ENCODE peak calls at places on chromosomes 4 and X, in ten cellular contexts. F, I, U, S, Q, T, A, W, D and O are unnamed samples.
A peak's percentile ranks its signal among the peaks of the same experiment; 100 is the strongest.

GRCh38 chr4:116358633-116359222 is 726.6 kb downstream of the TRAM1L1 start:
- DNase-seq in Q (peak; percentile 90), D (no peak), U (peak; percentile 70), S (peak; percentile 69), A (peak; percentile 73), I (peak; percentile 94), T (peak; percentile 85), W (peak; percentile 87), F (peak; percentile 52), O (peak; percentile 52)

GRCh38 chrX:1453390-1453783 is 678 bp upstream of the ASMTL start:
- DNase-seq in W (no peak), I (no peak), F (no peak), U (no peak), T (no peak), A (no peak), Q (no peak), S (no peak), D (peak; percentile 80), O (peak; percentile 60)

GRCh38 chr4:6044805-6045204 is 26.6 kb upstream of the C4orf50 start:
- DNase-seq in F (no peak), S (no peak), A (no peak), U (no peak), T (no peak), I (no peak), Q (peak; percentile 70), W (no peak), D (no peak), O (no peak)

GRCh38 chrX:77564824-77565223 is 117.6 kb downstream of the FGF16 start:
- DNase-seq in S (no peak), Q (no peak), F (no peak), D (no peak), U (no peak), I (peak; percentile 12), T (no peak), A (no peak), W (no peak), O (no peak)

GRCh38 chrX:153487590-153488071 is 7.1 kb upstream of the BGN start:
- DNase-seq in A (no peak), Q (no peak), D (no peak), I (no peak), S (no peak), F (no peak), U (no peak), T (no peak), W (no peak), O (no peak)

GRCh38 chr4:98546910-98547544 is 111.4 kb downstream of the TSPAN5 start:
- DNase-seq in I (no peak), U (peak; percentile 12), A (no peak), W (no peak), T (no peak), S (no peak), F (no peak), D (no peak), Q (peak; percentile 45), O (no peak)

GRCh38 chr4:39346856-39347519 is 19.2 kb downstream of the RFC1 start:
- DNase-seq in F (no peak), I (no peak), U (no peak), W (no peak), Q (peak; percentile 9), S (no peak), A (no peak), T (no peak), D (no peak), O (no peak)

GRCh38 chrX:68822641-68823410 is 6.0 kb upstream of the EFNB1 start:
- DNase-seq in A (peak; percentile 46), S (no peak), D (no peak), U (peak; percentile 29), T (peak; percentile 54), Q (peak; percentile 73), W (peak; percentile 35), I (peak; percentile 67), F (peak; percentile 23), O (no peak)

GRCh38 chr4:181528570-181529184 is 714.5 kb upstream of the TENM3 start:
- DNase-seq in F (peak; percentile 54), T (peak; percentile 86), D (no peak), U (peak; percentile 83), I (peak; percentile 71), Q (peak; percentile 93), S (peak; percentile 81), W (peak; percentile 52), A (peak; percentile 93), O (peak; percentile 29)

GRCh38 chr4:134544303-134544761 is 342.7 kb upstream of the PABPC4L start:
- DNase-seq in U (no peak), Q (peak; percentile 9), A (no peak), W (no peak), S (no peak), I (peak; percentile 47), F (peak; percentile 23), T (peak; percentile 35), D (no peak), O (no peak)

GRCh38 chrX:13014111-13015094 is 30.0 kb downstream of the FAM9C start:
- DNase-seq in S (no peak), I (no peak), A (no peak), F (no peak), D (no peak), Q (no peak), T (no peak), W (no peak), U (no peak), O (no peak)

GRCh38 chr4:116357758-116358157 is 727.6 kb downstream of the TRAM1L1 start:
- DNase-seq in D (no peak), I (peak; percentile 35), T (peak; percentile 67), W (peak; percentile 21), S (no peak), Q (peak; percentile 14), U (no peak), A (no peak), F (no peak), O (no peak)

DNA sequence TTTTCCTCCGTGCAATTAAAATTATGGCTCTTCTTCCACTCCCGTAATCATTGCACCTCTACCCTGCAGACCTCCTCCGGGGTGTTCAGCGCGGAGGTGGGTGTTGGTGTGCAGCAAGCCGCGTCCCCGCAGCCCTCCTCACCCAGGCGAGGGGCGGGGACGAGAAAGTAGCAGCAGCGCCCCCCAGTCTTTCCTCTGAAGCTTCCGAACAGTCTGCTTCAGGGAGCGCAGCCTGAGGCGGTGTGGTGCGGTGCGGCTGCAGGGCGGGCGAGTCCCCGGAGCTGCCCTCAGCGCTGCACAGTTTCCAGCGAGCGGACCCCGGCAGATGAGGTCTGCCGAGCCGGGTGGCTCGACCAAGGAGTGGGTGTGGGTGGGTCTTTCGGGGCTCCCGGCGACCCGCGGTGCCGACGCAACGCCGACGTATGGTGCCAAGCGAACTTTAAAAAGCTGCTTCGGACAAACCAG is at the start of gene FRAS1:
- DNase-seq in F (no peak), I (peak; percentile 13), U (peak; percentile 78), Q (peak; percentile 78), T (peak; percentile 82), W (no peak), D (peak; percentile 53), A (peak; percentile 62), S (peak; percentile 47), O (peak; percentile 27)
- TF ChIP-seq CTCF in F (no peak), I (no peak), U (no peak), Q (peak; percentile 40), T (peak; percentile 31), W (no peak), D (no peak), A (no peak), S (no peak), O (no peak)

DNA sequence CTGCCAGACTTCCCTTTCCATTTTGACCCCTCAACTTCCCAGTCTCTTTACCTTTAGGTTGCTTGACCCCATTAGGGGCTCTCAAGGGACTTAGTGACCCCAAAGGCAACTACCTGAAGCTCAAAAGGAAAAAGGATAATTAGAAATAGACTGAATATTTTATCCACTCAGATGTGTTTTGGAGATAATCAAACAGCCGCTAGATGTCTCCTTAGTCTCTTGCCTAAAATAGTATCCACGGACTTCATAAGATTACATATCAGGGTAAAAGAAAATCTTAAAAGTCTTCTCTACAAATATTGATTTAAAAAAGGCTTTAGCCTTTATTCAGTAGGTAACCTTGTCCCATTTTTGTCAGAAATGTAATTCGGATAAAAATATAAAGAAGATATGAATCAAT is 21.0 kb upstream of the RHOXF2 start:
- DNase-seq in D (no peak), W (no peak), A (no peak), S (no peak), F (no peak), I (peak; percentile 19), U (no peak), T (no peak), Q (no peak), O (no peak)
- TF ChIP-seq CTCF in D (no peak), W (no peak), A (no peak), S (no peak), F (no peak), I (peak; percentile 63), U (no peak), T (peak; percentile 14), Q (no peak), O (no peak)

DNA sequence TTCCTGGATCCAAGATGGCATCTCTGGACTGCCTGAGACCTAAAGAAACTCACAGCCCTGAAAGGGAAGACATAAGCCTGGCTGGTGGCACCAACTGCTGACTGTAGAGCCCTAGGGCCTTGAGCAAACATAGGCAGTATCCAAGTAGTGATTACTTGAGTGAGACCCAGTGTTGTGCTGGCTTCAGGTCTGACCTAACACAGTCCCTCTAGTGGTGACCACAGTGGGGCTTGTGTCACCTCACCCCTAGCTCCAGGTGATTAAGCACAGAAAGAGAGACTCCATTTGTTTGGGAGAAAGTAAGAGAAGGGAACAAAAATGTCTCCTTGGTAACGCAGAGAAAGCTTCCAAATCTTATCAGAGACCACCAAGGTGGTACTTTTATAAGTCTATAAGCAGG is 496.3 kb upstream of the HTR2C start:
- DNase-seq in U (no peak), T (no peak), S (no peak), D (no peak), F (no peak), Q (no peak), I (no peak), A (no peak), W (no peak), O (no peak)
- TF ChIP-seq CTCF in U (no peak), T (no peak), S (no peak), D (no peak), F (no peak), Q (peak; percentile 20), I (no peak), A (no peak), W (no peak), O (no peak)

DNA sequence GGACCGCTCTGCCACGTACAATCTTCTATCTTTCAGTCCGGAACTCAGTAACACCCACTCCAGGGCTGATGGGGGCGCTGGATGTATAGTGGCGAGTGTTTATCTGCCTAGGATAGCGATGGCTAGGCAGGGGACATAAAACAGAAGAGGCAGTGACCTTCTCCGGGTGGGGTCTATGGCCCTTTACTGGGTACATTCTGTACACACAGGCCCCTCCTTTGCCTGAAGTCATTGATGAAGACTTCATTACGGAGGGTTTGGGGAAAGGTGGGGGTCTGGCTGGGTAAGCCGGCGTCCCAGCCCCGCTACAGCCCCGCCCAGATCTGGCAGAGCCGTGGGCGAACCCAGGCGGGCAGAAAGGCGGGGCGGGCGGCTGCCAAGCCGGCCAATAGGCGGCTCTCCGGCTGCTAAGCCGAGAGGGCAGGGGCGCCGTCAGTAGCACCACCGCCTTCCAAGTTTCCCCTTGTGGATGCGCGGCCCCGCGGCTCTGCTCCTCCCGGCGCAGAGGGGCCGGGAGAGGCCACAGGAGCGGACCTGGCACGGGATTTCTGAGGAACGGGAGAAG is at the start of gene CHST7:
- DNase-seq in D (peak; percentile 66), Q (peak; percentile 76), U (peak; percentile 72), S (peak; percentile 56), I (peak; percentile 76), A (peak; percentile 66), W (peak; percentile 74), F (peak; percentile 46), T (peak; percentile 74), O (peak; percentile 51)
- TF ChIP-seq CTCF in D (no peak), Q (peak; percentile 66), U (peak; percentile 12), S (no peak), I (peak; percentile 56), A (no peak), W (peak; percentile 12), F (peak; percentile 51), T (peak; percentile 51), O (no peak)